ENCODE peak calls at places on chromosomes 1 and 21, in eight cellular contexts. One of them, this sample, is unnamed.
A peak's percentile ranks its signal among the peaks of the same experiment; 100 is the strongest.

GRCh38 chr1:2785631-2786328 is 15.7 kb downstream of the TTC34 start:
- DNase-seq in T-cell: no peak
- DNase-seq in GM12865: no peak
- DNase-seq in T47D: no peak
- DNase-seq in activated CD4-positive, alpha-beta T cell treated with anti-CD3 and anti-CD28 coated beads, Interleukin-2, amount 50 U/mL, for 24 hours: no peak
- DNase-seq in amniotic epithelial cell: no peak
- DNase-seq in iPS DF 19.7: no peak
- DNase-seq in mammary epithelial cell: no peak
- DNase-seq in this sample: no peak

GRCh38 chr1:201755200-201755599 is 73.8 kb upstream of the IPO9 start:
- DNase-seq in T-cell: no peak
- DNase-seq in GM12865: no peak
- DNase-seq in T47D: no peak
- DNase-seq in activated CD4-positive, alpha-beta T cell treated with anti-CD3 and anti-CD28 coated beads, Interleukin-2, amount 50 U/mL, for 24 hours: no peak
- DNase-seq in amniotic epithelial cell: no peak
- DNase-seq in iPS DF 19.7: no peak
- DNase-seq in mammary epithelial cell: no peak
- DNase-seq in this sample: no peak

GRCh38 chr1:47944561-47944960 is 52.6 kb downstream of the TRABD2B start:
- DNase-seq in T-cell: no peak
- DNase-seq in GM12865: no peak
- DNase-seq in T47D: no peak
- DNase-seq in activated CD4-positive, alpha-beta T cell treated with anti-CD3 and anti-CD28 coated beads, Interleukin-2, amount 50 U/mL, for 24 hours: no peak
- DNase-seq in amniotic epithelial cell: peak; percentile 55
- DNase-seq in iPS DF 19.7: no peak
- DNase-seq in mammary epithelial cell: no peak
- DNase-seq in this sample: no peak

GRCh38 chr1:222713091-222714012 is 988 bp downstream of the BROX start:
- DNase-seq in T-cell: peak; percentile 93
- DNase-seq in GM12865: peak; percentile 97
- DNase-seq in T47D: peak; percentile 95
- DNase-seq in activated CD4-positive, alpha-beta T cell treated with anti-CD3 and anti-CD28 coated beads, Interleukin-2, amount 50 U/mL, for 24 hours: peak; percentile 84
- DNase-seq in amniotic epithelial cell: peak; percentile 95
- DNase-seq in iPS DF 19.7: peak; percentile 87
- DNase-seq in mammary epithelial cell: peak; percentile 94
- DNase-seq in this sample: peak; percentile 99

GRCh38 chr1:1939296-1940122 is 20.4 kb upstream of the TMEM52 start:
- DNase-seq in T-cell: no peak
- DNase-seq in GM12865: no peak
- DNase-seq in T47D: no peak
- DNase-seq in activated CD4-positive, alpha-beta T cell treated with anti-CD3 and anti-CD28 coated beads, Interleukin-2, amount 50 U/mL, for 24 hours: no peak
- DNase-seq in amniotic epithelial cell: no peak
- DNase-seq in iPS DF 19.7: no peak
- DNase-seq in mammary epithelial cell: no peak
- DNase-seq in this sample: no peak

GRCh38 chr1:3355894-3356826 is 98.3 kb upstream of the ARHGEF16 start:
- DNase-seq in T-cell: no peak
- DNase-seq in GM12865: no peak
- DNase-seq in T47D: no peak
- DNase-seq in activated CD4-positive, alpha-beta T cell treated with anti-CD3 and anti-CD28 coated beads, Interleukin-2, amount 50 U/mL, for 24 hours: no peak
- DNase-seq in amniotic epithelial cell: no peak
- DNase-seq in iPS DF 19.7: no peak
- DNase-seq in mammary epithelial cell: no peak
- DNase-seq in this sample: no peak

GRCh38 chr1:24091971-24092482 is 19.9 kb downstream of the MYOM3 start:
- DNase-seq in T-cell: no peak
- DNase-seq in GM12865: no peak
- DNase-seq in T47D: no peak
- DNase-seq in activated CD4-positive, alpha-beta T cell treated with anti-CD3 and anti-CD28 coated beads, Interleukin-2, amount 50 U/mL, for 24 hours: no peak
- DNase-seq in amniotic epithelial cell: no peak
- DNase-seq in iPS DF 19.7: no peak
- DNase-seq in mammary epithelial cell: no peak
- DNase-seq in this sample: no peak

GRCh38 chr1:225451840-225452515 is 24.1 kb upstream of the LBR start:
- DNase-seq in T-cell: no peak
- DNase-seq in GM12865: no peak
- DNase-seq in T47D: no peak
- DNase-seq in activated CD4-positive, alpha-beta T cell treated with anti-CD3 and anti-CD28 coated beads, Interleukin-2, amount 50 U/mL, for 24 hours: no peak
- DNase-seq in amniotic epithelial cell: no peak
- DNase-seq in iPS DF 19.7: no peak
- DNase-seq in mammary epithelial cell: no peak
- DNase-seq in this sample: no peak

GRCh38 chr1:117899801-117900200 is 29.6 kb downstream of the GDAP2 start:
- DNase-seq in T-cell: no peak
- DNase-seq in GM12865: no peak
- DNase-seq in T47D: no peak
- DNase-seq in activated CD4-positive, alpha-beta T cell treated with anti-CD3 and anti-CD28 coated beads, Interleukin-2, amount 50 U/mL, for 24 hours: no peak
- DNase-seq in amniotic epithelial cell: no peak
- DNase-seq in iPS DF 19.7: no peak
- DNase-seq in mammary epithelial cell: no peak
- DNase-seq in this sample: no peak

GRCh38 chr1:184959626-184960025 is 14.7 kb downstream of the NIBAN1 start:
- DNase-seq in T-cell: no peak
- DNase-seq in GM12865: no peak
- DNase-seq in T47D: no peak
- DNase-seq in activated CD4-positive, alpha-beta T cell treated with anti-CD3 and anti-CD28 coated beads, Interleukin-2, amount 50 U/mL, for 24 hours: no peak
- DNase-seq in amniotic epithelial cell: no peak
- DNase-seq in iPS DF 19.7: no peak
- DNase-seq in mammary epithelial cell: no peak
- DNase-seq in this sample: no peak

GRCh38 chr1:87203890-87204289 is 124.8 kb upstream of the LMO4 start:
- DNase-seq in T-cell: no peak
- DNase-seq in GM12865: no peak
- DNase-seq in T47D: no peak
- DNase-seq in activated CD4-positive, alpha-beta T cell treated with anti-CD3 and anti-CD28 coated beads, Interleukin-2, amount 50 U/mL, for 24 hours: no peak
- DNase-seq in amniotic epithelial cell: peak; percentile 35
- DNase-seq in iPS DF 19.7: no peak
- DNase-seq in mammary epithelial cell: peak; percentile 58
- DNase-seq in this sample: peak; percentile 65

GRCh38 chr1:92822907-92823306 is 8.9 kb upstream of the RPL5 start:
- DNase-seq in T-cell: no peak
- DNase-seq in GM12865: no peak
- DNase-seq in T47D: peak; percentile 37
- DNase-seq in activated CD4-positive, alpha-beta T cell treated with anti-CD3 and anti-CD28 coated beads, Interleukin-2, amount 50 U/mL, for 24 hours: no peak
- DNase-seq in amniotic epithelial cell: peak; percentile 66
- DNase-seq in iPS DF 19.7: no peak
- DNase-seq in mammary epithelial cell: no peak
- DNase-seq in this sample: peak; percentile 12

GRCh38 chr1:105793541-105794146 is 1262.8 kb upstream of the PRMT6 start:
- DNase-seq in T-cell: no peak
- DNase-seq in GM12865: peak; percentile 48
- DNase-seq in T47D: peak; percentile 66
- DNase-seq in activated CD4-positive, alpha-beta T cell treated with anti-CD3 and anti-CD28 coated beads, Interleukin-2, amount 50 U/mL, for 24 hours: no peak
- DNase-seq in amniotic epithelial cell: no peak
- DNase-seq in iPS DF 19.7: peak; percentile 3
- DNase-seq in mammary epithelial cell: peak; percentile 1
- DNase-seq in this sample: peak; percentile 72

GRCh38 chr1:228008391-228009115 is 1.8 kb downstream of the WNT3A start:
- DNase-seq in T-cell: no peak
- DNase-seq in GM12865: no peak
- DNase-seq in T47D: no peak
- DNase-seq in activated CD4-positive, alpha-beta T cell treated with anti-CD3 and anti-CD28 coated beads, Interleukin-2, amount 50 U/mL, for 24 hours: no peak
- DNase-seq in amniotic epithelial cell: no peak
- DNase-seq in iPS DF 19.7: no peak
- DNase-seq in mammary epithelial cell: no peak
- DNase-seq in this sample: no peak

GRCh38 chr1:119946724-119947123 is 50.4 kb upstream of the ADAM30 start:
- DNase-seq in T-cell: no peak
- DNase-seq in GM12865: no peak
- DNase-seq in T47D: no peak
- DNase-seq in activated CD4-positive, alpha-beta T cell treated with anti-CD3 and anti-CD28 coated beads, Interleukin-2, amount 50 U/mL, for 24 hours: no peak
- DNase-seq in amniotic epithelial cell: peak; percentile 14
- DNase-seq in iPS DF 19.7: no peak
- DNase-seq in mammary epithelial cell: no peak
- DNase-seq in this sample: no peak

GRCh38 chr21:45791562-45792418 is 148.3 kb downstream of the PCBP3 start:
- DNase-seq in T-cell: no peak
- DNase-seq in GM12865: no peak
- DNase-seq in T47D: no peak
- DNase-seq in activated CD4-positive, alpha-beta T cell treated with anti-CD3 and anti-CD28 coated beads, Interleukin-2, amount 50 U/mL, for 24 hours: no peak
- DNase-seq in amniotic epithelial cell: no peak
- DNase-seq in iPS DF 19.7: no peak
- DNase-seq in mammary epithelial cell: no peak
- DNase-seq in this sample: no peak

This sample was measured in PC-3.